ENCODE peak calls at places on chromosomes 16 and 17, in eight cellular contexts. U is GM23338, Q is heart left ventricle, S is suprapubic skin, L is body of pancreas, O is heart right ventricle, Z is PC-9, C is neural progenitor cell. D is an unnamed sample.

GRCh38 chr16:23879735-23880373 is 44.1 kb downstream of the PRKCB start:
- DNase-seq in U (no peak), Q (no peak), S (no peak), L (no peak), O (no peak), Z (no peak), C (no peak), D (no peak)

GRCh38 chr17:74901353-74902145 is 8.1 kb upstream of the FADS6 start:
- DNase-seq in U (no peak), Q (no peak), S (no peak), L (no peak), O (no peak), Z (no peak), C (no peak), D (no peak)

GRCh38 chr16:58225965-58226602 is 28.2 kb upstream of the CSNK2A2 start:
- DNase-seq in U (no peak), Q (no peak), S (no peak), L (no peak), O (no peak), Z (no peak), C (no peak), D (no peak)

GRCh38 chr16:12573730-12574383 is 229.8 kb downstream of the CPPED1 start:
- DNase-seq in U (peak; percentile 79), Q (peak; percentile 36), S (no peak), L (no peak), O (peak; percentile 42), Z (no peak), C (peak; percentile 70), D (peak; percentile 28)

GRCh38 chr16:86925067-86925791 is 346.9 kb downstream of the FOXL1 start:
- DNase-seq in U (no peak), Q (no peak), S (no peak), L (no peak), O (no peak), Z (no peak), C (no peak), D (peak; percentile 56)

GRCh38 chr16:22373662-22374310 is 633 bp downstream of the CDR2 start:
- DNase-seq in U (peak; percentile 61), Q (peak; percentile 48), S (peak; percentile 84), L (peak; percentile 71), O (peak; percentile 47), Z (no peak), C (peak; percentile 77), D (no peak)

GRCh38 chr17:76502326-76503211 is 1.3 kb upstream of the RHBDF2 start:
- DNase-seq in U (no peak), Q (no peak), S (no peak), L (peak; percentile 54), O (no peak), Z (no peak), C (no peak), D (no peak)

GRCh38 chr17:3981455-3981854 is 17.2 kb upstream of the ATP2A3 start:
- DNase-seq in U (peak; percentile 67), Q (no peak), S (no peak), L (no peak), O (no peak), Z (no peak), C (no peak), D (no peak)

GRCh38 chr16:50247123-50247905 is 19.0 kb upstream of the ADCY7 start:
- DNase-seq in U (no peak), Q (no peak), S (no peak), L (no peak), O (no peak), Z (no peak), C (no peak), D (no peak)

GRCh38 chr16:27414803-27415431 is 12.9 kb downstream of the IL21R start:
- DNase-seq in U (no peak), Q (no peak), S (no peak), L (no peak), O (no peak), Z (no peak), C (no peak), D (no peak)

GRCh38 chr17:14098246-14098645 is 28.9 kb downstream of the COX10 start:
- DNase-seq in U (peak; percentile 21), Q (no peak), S (no peak), L (no peak), O (no peak), Z (peak; percentile 78), C (no peak), D (no peak)

GRCh38 chr16:83581994-83582747 is 225.6 kb upstream of the HSBP1 start:
- DNase-seq in U (peak; percentile 46), Q (no peak), S (no peak), L (no peak), O (no peak), Z (no peak), C (no peak), D (no peak)

GRCh38 chr17:32519769-32520701 is 33.2 kb downstream of the CDK5R1 start:
- DNase-seq in U (peak; percentile 55), Q (no peak), S (peak; percentile 75), L (no peak), O (peak; percentile 18), Z (no peak), C (peak; percentile 52), D (no peak)

GRCh38 chr16:3112058-3112880 is at the start of gene ZNF205:
- DNase-seq in U (peak; percentile 93), Q (peak; percentile 84), S (peak; percentile 87), L (peak; percentile 86), O (peak; percentile 80), Z (peak; percentile 79), C (peak; percentile 85), D (no peak)

GRCh38 chr17:82234211-82235055 is 5.6 kb downstream of the SLC16A3 start:
- DNase-seq in U (no peak), Q (no peak), S (peak; percentile 78), L (no peak), O (peak; percentile 18), Z (peak; percentile 81), C (no peak), D (no peak)

DNA sequence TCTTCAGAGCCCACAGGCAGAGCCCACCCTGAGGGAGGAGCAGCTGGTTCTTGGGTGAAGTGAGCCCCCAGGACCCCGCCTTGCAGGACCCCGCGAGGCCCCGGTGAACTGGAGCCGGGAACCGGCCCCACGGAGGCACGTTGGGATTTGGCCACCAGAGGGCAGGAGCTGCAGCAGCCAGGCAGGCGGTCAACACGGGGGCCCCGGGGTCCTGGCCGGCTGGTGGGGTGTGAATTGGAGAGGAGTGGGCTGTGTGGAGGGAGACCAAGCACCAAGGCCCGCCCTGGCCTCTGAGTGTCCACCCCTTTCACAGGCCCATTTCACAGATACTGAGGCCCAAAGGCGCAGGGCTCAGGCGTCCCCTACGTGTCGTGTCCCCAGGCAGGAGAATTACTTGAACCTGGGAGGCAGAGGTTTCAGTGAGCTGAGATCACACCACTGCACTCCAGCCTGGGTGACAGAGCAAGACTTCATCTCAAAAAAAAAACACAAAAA is 2.2 kb downstream of the DPEP1 start:
- DNase-seq in U (peak; percentile 68), Q (no peak), S (no peak), L (peak; percentile 52), O (peak; percentile 43), Z (no peak), C (peak; percentile 67), D (no peak)
- TF ChIP-seq CTCF in U (peak; percentile 71), Q (peak; percentile 51), S (peak; percentile 45), L (peak; percentile 31), O (peak; percentile 58), Z (peak; percentile 91), C (peak; percentile 82), D (peak; percentile 81)

DNA sequence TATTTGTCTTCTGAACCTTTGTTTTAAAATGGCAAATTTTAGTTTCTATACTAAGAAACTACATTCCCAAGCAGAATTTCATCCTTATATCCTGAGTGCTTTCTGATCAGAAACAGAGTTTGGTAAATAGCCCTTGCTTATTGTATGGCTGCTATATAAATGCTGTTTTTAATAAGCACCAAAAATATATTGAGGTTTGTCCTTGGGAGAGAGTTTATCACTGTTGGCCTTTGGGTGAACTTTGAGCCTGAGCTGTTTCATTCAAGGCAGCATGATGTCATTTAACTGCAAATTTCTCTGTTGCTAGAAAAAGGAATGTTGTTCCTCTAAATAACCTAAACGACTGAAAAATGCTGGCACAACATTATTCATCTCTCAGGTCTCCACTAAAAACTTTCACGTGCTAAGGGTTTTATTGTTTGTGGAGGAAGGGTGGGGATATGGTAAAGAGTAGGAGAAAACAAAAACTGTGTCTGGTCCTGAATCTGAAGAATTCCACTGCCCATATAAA is 334.3 kb upstream of the TBX2 start:
- DNase-seq in U (peak; percentile 25), Q (no peak), S (no peak), L (no peak), O (no peak), Z (no peak), C (no peak), D (no peak)
- H3K4me3 ChIP-seq in U (no peak overlapping the region), Q (no peak overlapping the region), S (no peak overlapping the region), L (no peak overlapping the region), O (no peak overlapping the region), Z (no peak overlapping the region), C (no peak overlapping the region), D (no peak overlapping the region)

GRCh38 chr16:53714080-53715050 is 10.4 kb downstream of the FTO start:
- DNase-seq in U (peak; percentile 12), Q (no peak), S (no peak), L (no peak), O (no peak), Z (no peak), C (peak; percentile 28), D (no peak)
- H3K36me3 ChIP-seq in U (no peaks in the 10 kb centered on the region), Q (no peaks in the 10 kb centered on the region), S (no peaks in the 10 kb centered on the region), L (no peaks in the 10 kb centered on the region), O (no peaks in the 10 kb centered on the region), Z (no peaks in the 10 kb centered on the region), C (no peaks in the 10 kb centered on the region), D (no peaks in the 10 kb centered on the region)

GRCh38 chr16:80717611-80718010 is 86.8 kb downstream of the CDYL2 start:
- DNase-seq in U (no peak), Q (no peak), S (no peak), L (peak; percentile 27), O (no peak), Z (no peak), C (no peak), D (no peak)
- TF ChIP-seq CTCF in U (no peak), Q (no peak), S (no peak), L (no peak), O (no peak), Z (no peak), C (no peak), D (no peak)

GRCh38 chr17:57644311-57644710 is 100.8 kb downstream of the CCDC182 start:
- DNase-seq in U (no peak), Q (no peak), S (no peak), L (no peak), O (no peak), Z (no peak), C (no peak), D (no peak)
- H3K4me3 ChIP-seq in U (no peak overlapping the region), Q (no peak overlapping the region), S (no peak overlapping the region), L (no peak overlapping the region), O (no peak overlapping the region), Z (no peak overlapping the region), C (no peak overlapping the region), D (no peak overlapping the region)

D was measured in kidney epithelial cell.